ENCODE peak calls at places on chromosome 9, in seven cellular contexts. One of them, this sample, is unnamed.

GRCh38 chr9:581673-582497 is 259.6 kb upstream of the DMRT1 start:
- DNase-seq in activated T-helper 1 cell treated with anti-CD3 and anti-CD28 coated beads, Interleukin-2, amount 50 U/mL, for 16 hours: no peak
- DNase-seq in SW480: no peak
- DNase-seq in uterus: no peak
- DNase-seq in fibroblast of lung: no peak
- DNase-seq in nephron progenitor cell: peak
- DNase-seq in ACHN: peak
- DNase-seq in this sample: no peak

GRCh38 chr9:4691794-4692193 is 12.4 kb downstream of the CDC37L1 start:
- DNase-seq in activated T-helper 1 cell treated with anti-CD3 and anti-CD28 coated beads, Interleukin-2, amount 50 U/mL, for 16 hours: no peak
- DNase-seq in SW480: no peak
- DNase-seq in uterus: no peak
- DNase-seq in fibroblast of lung: peak
- DNase-seq in nephron progenitor cell: no peak
- DNase-seq in ACHN: no peak
- DNase-seq in this sample: no peak

GRCh38 chr9:121748727-121749546 is 97.5 kb downstream of the DAB2IP start:
- DNase-seq in activated T-helper 1 cell treated with anti-CD3 and anti-CD28 coated beads, Interleukin-2, amount 50 U/mL, for 16 hours: no peak
- DNase-seq in SW480: peak
- DNase-seq in uterus: peak
- DNase-seq in fibroblast of lung: no peak
- DNase-seq in nephron progenitor cell: no peak
- DNase-seq in ACHN: no peak
- DNase-seq in this sample: no peak

GRCh38 chr9:35522189-35522588 is 32.3 kb downstream of the RUSC2 start:
- DNase-seq in activated T-helper 1 cell treated with anti-CD3 and anti-CD28 coated beads, Interleukin-2, amount 50 U/mL, for 16 hours: no peak
- DNase-seq in SW480: no peak
- DNase-seq in uterus: no peak
- DNase-seq in fibroblast of lung: no peak
- DNase-seq in nephron progenitor cell: no peak
- DNase-seq in ACHN: peak
- DNase-seq in this sample: no peak

GRCh38 chr9:128936171-128936865 is 11.1 kb downstream of the DOLK start:
- DNase-seq in activated T-helper 1 cell treated with anti-CD3 and anti-CD28 coated beads, Interleukin-2, amount 50 U/mL, for 16 hours: no peak
- DNase-seq in SW480: no peak
- DNase-seq in uterus: peak
- DNase-seq in fibroblast of lung: no peak
- DNase-seq in nephron progenitor cell: no peak
- DNase-seq in ACHN: no peak
- DNase-seq in this sample: no peak

GRCh38 chr9:109469646-109470358 is 28.3 kb downstream of the PTPN3 start:
- DNase-seq in activated T-helper 1 cell treated with anti-CD3 and anti-CD28 coated beads, Interleukin-2, amount 50 U/mL, for 16 hours: no peak
- DNase-seq in SW480: peak
- DNase-seq in uterus: peak
- DNase-seq in fibroblast of lung: peak
- DNase-seq in nephron progenitor cell: peak
- DNase-seq in ACHN: peak
- DNase-seq in this sample: peak

GRCh38 chr9:123528521-123528920 is 172.5 kb downstream of the CRB2 start:
- DNase-seq in activated T-helper 1 cell treated with anti-CD3 and anti-CD28 coated beads, Interleukin-2, amount 50 U/mL, for 16 hours: no peak
- DNase-seq in SW480: no peak
- DNase-seq in uterus: no peak
- DNase-seq in fibroblast of lung: no peak
- DNase-seq in nephron progenitor cell: no peak
- DNase-seq in ACHN: no peak
- DNase-seq in this sample: no peak

GRCh38 chr9:17075758-17076485 is 58.9 kb upstream of the CNTLN start:
- DNase-seq in activated T-helper 1 cell treated with anti-CD3 and anti-CD28 coated beads, Interleukin-2, amount 50 U/mL, for 16 hours: no peak
- DNase-seq in SW480: no peak
- DNase-seq in uterus: no peak
- DNase-seq in fibroblast of lung: no peak
- DNase-seq in nephron progenitor cell: no peak
- DNase-seq in ACHN: peak
- DNase-seq in this sample: peak

GRCh38 chr9:134299883-134300282 is 26.4 kb upstream of the RXRA start:
- DNase-seq in activated T-helper 1 cell treated with anti-CD3 and anti-CD28 coated beads, Interleukin-2, amount 50 U/mL, for 16 hours: no peak
- DNase-seq in SW480: no peak
- DNase-seq in uterus: no peak
- DNase-seq in fibroblast of lung: no peak
- DNase-seq in nephron progenitor cell: peak
- DNase-seq in ACHN: no peak
- DNase-seq in this sample: no peak

GRCh38 chr9:18668944-18669343 is 195.0 kb downstream of the ADAMTSL1 start:
- DNase-seq in activated T-helper 1 cell treated with anti-CD3 and anti-CD28 coated beads, Interleukin-2, amount 50 U/mL, for 16 hours: no peak
- DNase-seq in SW480: no peak
- DNase-seq in uterus: no peak
- DNase-seq in fibroblast of lung: peak
- DNase-seq in nephron progenitor cell: no peak
- DNase-seq in ACHN: no peak
- DNase-seq in this sample: no peak

GRCh38 chr9:107613314-107613713 is 123.7 kb upstream of the KLF4 start:
- DNase-seq in activated T-helper 1 cell treated with anti-CD3 and anti-CD28 coated beads, Interleukin-2, amount 50 U/mL, for 16 hours: no peak
- DNase-seq in SW480: no peak
- DNase-seq in uterus: no peak
- DNase-seq in fibroblast of lung: no peak
- DNase-seq in nephron progenitor cell: no peak
- DNase-seq in ACHN: no peak
- DNase-seq in this sample: no peak

GRCh38 chr9:3992924-3993323 is 306.9 kb downstream of the GLIS3 start:
- DNase-seq in activated T-helper 1 cell treated with anti-CD3 and anti-CD28 coated beads, Interleukin-2, amount 50 U/mL, for 16 hours: no peak
- DNase-seq in SW480: no peak
- DNase-seq in uterus: no peak
- DNase-seq in fibroblast of lung: peak
- DNase-seq in nephron progenitor cell: no peak
- DNase-seq in ACHN: no peak
- DNase-seq in this sample: peak

GRCh38 chr9:122835313-122835731 is 6.9 kb upstream of the PDCL start:
- DNase-seq in activated T-helper 1 cell treated with anti-CD3 and anti-CD28 coated beads, Interleukin-2, amount 50 U/mL, for 16 hours: peak
- DNase-seq in SW480: peak
- DNase-seq in uterus: no peak
- DNase-seq in fibroblast of lung: no peak
- DNase-seq in nephron progenitor cell: no peak
- DNase-seq in ACHN: no peak
- DNase-seq in this sample: no peak

GRCh38 chr9:110288503-110288902 is 32.2 kb upstream of the TXN start:
- DNase-seq in activated T-helper 1 cell treated with anti-CD3 and anti-CD28 coated beads, Interleukin-2, amount 50 U/mL, for 16 hours: no peak
- DNase-seq in SW480: no peak
- DNase-seq in uterus: no peak
- DNase-seq in fibroblast of lung: no peak
- DNase-seq in nephron progenitor cell: no peak
- DNase-seq in ACHN: no peak
- DNase-seq in this sample: no peak

GRCh38 chr9:4258321-4259093 is 41.4 kb downstream of the GLIS3 start:
- DNase-seq in activated T-helper 1 cell treated with anti-CD3 and anti-CD28 coated beads, Interleukin-2, amount 50 U/mL, for 16 hours: no peak
- DNase-seq in SW480: no peak
- DNase-seq in uterus: no peak
- DNase-seq in fibroblast of lung: peak
- DNase-seq in nephron progenitor cell: no peak
- DNase-seq in ACHN: no peak
- DNase-seq in this sample: no peak

GRCh38 chr9:98344581-98344980 is 89.1 kb upstream of the TBC1D2 start:
- DNase-seq in activated T-helper 1 cell treated with anti-CD3 and anti-CD28 coated beads, Interleukin-2, amount 50 U/mL, for 16 hours: no peak
- DNase-seq in SW480: no peak
- DNase-seq in uterus: no peak
- DNase-seq in fibroblast of lung: no peak
- DNase-seq in nephron progenitor cell: no peak
- DNase-seq in ACHN: no peak
- DNase-seq in this sample: no peak

GRCh38 chr9:131537946-131538345 is 6.9 kb upstream of the UCK1 start:
- DNase-seq in activated T-helper 1 cell treated with anti-CD3 and anti-CD28 coated beads, Interleukin-2, amount 50 U/mL, for 16 hours: no peak
- DNase-seq in SW480: no peak
- DNase-seq in uterus: no peak
- DNase-seq in fibroblast of lung: no peak
- DNase-seq in nephron progenitor cell: no peak
- DNase-seq in ACHN: no peak
- DNase-seq in this sample: no peak

GRCh38 chr9:121199921-121200320 is 1.7 kb downstream of the RAB14 start:
- DNase-seq in activated T-helper 1 cell treated with anti-CD3 and anti-CD28 coated beads, Interleukin-2, amount 50 U/mL, for 16 hours: no peak
- DNase-seq in SW480: no peak
- DNase-seq in uterus: no peak
- DNase-seq in fibroblast of lung: peak
- DNase-seq in nephron progenitor cell: no peak
- DNase-seq in ACHN: peak
- DNase-seq in this sample: no peak

GRCh38 chr9:126844085-126844484 is 16.4 kb upstream of the ZBTB34 start:
- DNase-seq in activated T-helper 1 cell treated with anti-CD3 and anti-CD28 coated beads, Interleukin-2, amount 50 U/mL, for 16 hours: no peak
- DNase-seq in SW480: peak
- DNase-seq in uterus: no peak
- DNase-seq in fibroblast of lung: peak
- DNase-seq in nephron progenitor cell: no peak
- DNase-seq in ACHN: peak
- DNase-seq in this sample: peak

GRCh38 chr9:91948423-91949292 is 1.4 kb downstream of the ROR2 start:
- DNase-seq in activated T-helper 1 cell treated with anti-CD3 and anti-CD28 coated beads, Interleukin-2, amount 50 U/mL, for 16 hours: no peak
- DNase-seq in SW480: peak
- DNase-seq in uterus: peak
- DNase-seq in fibroblast of lung: peak
- DNase-seq in nephron progenitor cell: peak
- DNase-seq in ACHN: peak
- DNase-seq in this sample: no peak

GRCh38 chr9:99785010-99785590 is 36.6 kb upstream of the NR4A3 start:
- DNase-seq in activated T-helper 1 cell treated with anti-CD3 and anti-CD28 coated beads, Interleukin-2, amount 50 U/mL, for 16 hours: no peak
- DNase-seq in SW480: no peak
- DNase-seq in uterus: no peak
- DNase-seq in fibroblast of lung: no peak
- DNase-seq in nephron progenitor cell: no peak
- DNase-seq in ACHN: no peak
- DNase-seq in this sample: no peak

GRCh38 chr9:38432922-38433510 is 8.8 kb upstream of the IGFBPL1 start:
- DNase-seq in activated T-helper 1 cell treated with anti-CD3 and anti-CD28 coated beads, Interleukin-2, amount 50 U/mL, for 16 hours: no peak
- DNase-seq in SW480: peak
- DNase-seq in uterus: no peak
- DNase-seq in fibroblast of lung: peak
- DNase-seq in nephron progenitor cell: no peak
- DNase-seq in ACHN: peak
- DNase-seq in this sample: no peak

GRCh38 chr9:125815568-125815967 is 68.4 kb downstream of the PBX3 start:
- DNase-seq in activated T-helper 1 cell treated with anti-CD3 and anti-CD28 coated beads, Interleukin-2, amount 50 U/mL, for 16 hours: no peak
- DNase-seq in SW480: peak
- DNase-seq in uterus: no peak
- DNase-seq in fibroblast of lung: peak
- DNase-seq in nephron progenitor cell: no peak
- DNase-seq in ACHN: no peak
- DNase-seq in this sample: peak

GRCh38 chr9:122821278-122821952 is 7.0 kb downstream of the PDCL start:
- DNase-seq in activated T-helper 1 cell treated with anti-CD3 and anti-CD28 coated beads, Interleukin-2, amount 50 U/mL, for 16 hours: no peak
- DNase-seq in SW480: no peak
- DNase-seq in uterus: peak
- DNase-seq in fibroblast of lung: no peak
- DNase-seq in nephron progenitor cell: no peak
- DNase-seq in ACHN: no peak
- DNase-seq in this sample: no peak

GRCh38 chr9:128911529-128912035 is 9.2 kb upstream of the PHYHD1 start:
- DNase-seq in activated T-helper 1 cell treated with anti-CD3 and anti-CD28 coated beads, Interleukin-2, amount 50 U/mL, for 16 hours: no peak
- DNase-seq in SW480: peak
- DNase-seq in uterus: peak
- DNase-seq in fibroblast of lung: peak
- DNase-seq in nephron progenitor cell: peak
- DNase-seq in ACHN: no peak
- DNase-seq in this sample: peak

GRCh38 chr9:93264338-93265125 is 80.6 kb downstream of the WNK2 start:
- DNase-seq in activated T-helper 1 cell treated with anti-CD3 and anti-CD28 coated beads, Interleukin-2, amount 50 U/mL, for 16 hours: no peak
- DNase-seq in SW480: no peak
- DNase-seq in uterus: no peak
- DNase-seq in fibroblast of lung: no peak
- DNase-seq in nephron progenitor cell: no peak
- DNase-seq in ACHN: no peak
- DNase-seq in this sample: no peak

GRCh38 chr9:74642376-74642775 is 145.2 kb downstream of the RORB start:
- DNase-seq in activated T-helper 1 cell treated with anti-CD3 and anti-CD28 coated beads, Interleukin-2, amount 50 U/mL, for 16 hours: no peak
- DNase-seq in SW480: no peak
- DNase-seq in uterus: no peak
- DNase-seq in fibroblast of lung: no peak
- DNase-seq in nephron progenitor cell: no peak
- DNase-seq in ACHN: no peak
- DNase-seq in this sample: no peak

GRCh38 chr9:138045541-138046490 is 168.2 kb downstream of the CACNA1B start:
- DNase-seq in activated T-helper 1 cell treated with anti-CD3 and anti-CD28 coated beads, Interleukin-2, amount 50 U/mL, for 16 hours: no peak
- DNase-seq in SW480: no peak
- DNase-seq in uterus: no peak
- DNase-seq in fibroblast of lung: no peak
- DNase-seq in nephron progenitor cell: no peak
- DNase-seq in ACHN: no peak
- DNase-seq in this sample: no peak

GRCh38 chr9:89765211-89765610 is 160.4 kb downstream of the GADD45G start:
- DNase-seq in activated T-helper 1 cell treated with anti-CD3 and anti-CD28 coated beads, Interleukin-2, amount 50 U/mL, for 16 hours: no peak
- DNase-seq in SW480: no peak
- DNase-seq in uterus: no peak
- DNase-seq in fibroblast of lung: no peak
- DNase-seq in nephron progenitor cell: no peak
- DNase-seq in ACHN: no peak
- DNase-seq in this sample: no peak

This sample was measured in kidney epithelial cell.